ENCODE peak calls at places on chromosomes 12 and 14, in nine cellular contexts. F is IMR-90; V is body of pancreas; P is CD8-positive, alpha-beta memory T cell; Z is CD8-positive, alpha-beta T cell; E is heart left ventricle; C is ovary; S is H1; Q is BJ. H is an unnamed sample.
A peak's percentile ranks its signal among the peaks of the same experiment; 100 is the strongest.

GRCh38 chr14:23406725-23407355 is 1.2 kb downstream of the MYH6 start:
- DNase-seq in P (no peak), Q (no peak), S (no peak), V (no peak), F (no peak), C (no peak), E (no peak), Z (no peak), H (no peak)

GRCh38 chr14:87992720-87993484 is at the start of gene GALC:
- DNase-seq in S (peak; percentile 59), Q (peak; percentile 32), V (peak; percentile 93), C (peak; percentile 94), E (peak; percentile 97), F (peak; percentile 89), Z (peak; percentile 96), P (peak; percentile 96), H (peak; percentile 96)

GRCh38 chr12:6644257-6644596 is 3.0 kb downstream of the ACRBP start:
- DNase-seq in C (no peak), Q (no peak), V (no peak), E (no peak), F (no peak), S (no peak), Z (no peak), P (no peak), H (no peak)

GRCh38 chr14:71414631-71415403 is 507.6 kb downstream of the PCNX1 start:
- DNase-seq in P (no peak), S (no peak), F (peak; percentile 71), V (no peak), Z (no peak), Q (peak; percentile 45), E (no peak), C (no peak), H (no peak)

GRCh38 chr14:32702571-32702970 is 236.1 kb upstream of the NPAS3 start:
- DNase-seq in E (peak; percentile 73), Z (no peak), F (no peak), Q (no peak), P (no peak), C (peak; percentile 46), V (no peak), S (peak; percentile 51), H (no peak)

GRCh38 chr14:106766145-106766544 is 1239.8 kb downstream of the TMEM121 start:
- DNase-seq in P (no peak), C (no peak), S (no peak), Q (no peak), E (no peak), V (no peak), Z (no peak), F (no peak), H (no peak)

GRCh38 chr12:51118706-51119105 is 35.3 kb upstream of the CSRNP2 start:
- DNase-seq in C (no peak), S (no peak), V (no peak), Z (no peak), E (no peak), F (peak; percentile 84), Q (peak; percentile 41), P (no peak), H (no peak)

GRCh38 chr12:39966738-39967137 is 139.1 kb downstream of the SLC2A13 start:
- DNase-seq in Q (no peak), S (no peak), E (no peak), P (no peak), V (no peak), Z (no peak), F (no peak), C (no peak), H (no peak)

GRCh38 chr12:107990325-107990724 is 138.8 kb upstream of the WSCD2 start:
- DNase-seq in F (no peak), Z (peak; percentile 29), Q (no peak), S (no peak), P (peak; percentile 17), V (peak; percentile 19), C (no peak), E (peak; percentile 23), H (peak; percentile 45)

GRCh38 chr14:100149789-100150611 is 9.4 kb downstream of the DEGS2 start:
- DNase-seq in Z (no peak), E (no peak), Q (no peak), V (peak; percentile 46), S (no peak), P (no peak), C (no peak), F (no peak), H (no peak)

GRCh38 chr12:124906606-124907261 is 7.7 kb downstream of the UBC start:
- DNase-seq in C (peak; percentile 81), F (peak; percentile 90), Q (peak; percentile 61), E (peak; percentile 85), V (peak; percentile 94), S (no peak), Z (peak; percentile 93), P (peak; percentile 83), H (peak; percentile 90)

GRCh38 chr12:94244165-94245133 is 96.1 kb downstream of the PLXNC1 start:
- DNase-seq in Q (no peak), Z (peak; percentile 31), V (no peak), E (no peak), F (no peak), P (peak; percentile 56), S (no peak), C (no peak), H (peak; percentile 17)

GRCh38 chr12:109743076-109743910 is 29.7 kb downstream of the FAM222A start:
- DNase-seq in P (no peak), F (no peak), S (no peak), Q (no peak), Z (no peak), C (no peak), V (peak; percentile 4), E (peak; percentile 13), H (no peak)

GRCh38 chr12:45388545-45388944 is 172.7 kb downstream of the ANO6 start:
- DNase-seq in S (no peak), V (no peak), Z (no peak), F (peak; percentile 58), E (no peak), Q (no peak), C (peak; percentile 20), P (no peak), H (no peak)

GRCh38 chr14:59183150-59183549 is 5.3 kb upstream of the DAAM1 start:
- DNase-seq in E (no peak), F (no peak), V (no peak), C (no peak), Z (no peak), P (no peak), Q (no peak), S (no peak), H (no peak)

GRCh38 chr12:132215644-132215989 is 71.4 kb downstream of the NOC4L start:
- DNase-seq in F (no peak), V (no peak), Q (no peak), P (no peak), C (no peak), E (no peak), Z (no peak), S (no peak), H (no peak)
- H3K27me3 ChIP-seq in F (no peaks in the 10 kb centered on the region), V (no peaks in the 10 kb centered on the region), Q (peaks cover 1% of the 10 kb centered on the region), P (no peaks in the 10 kb centered on the region), C (no peaks in the 10 kb centered on the region), E (peaks cover 3% of the 10 kb centered on the region), Z (no peaks in the 10 kb centered on the region), S (peaks cover 19% of the 10 kb centered on the region), H (no peaks in the 10 kb centered on the region)

GRCh38 chr12:8556748-8557147 is 16.0 kb upstream of the CLEC4E start:
- DNase-seq in Z (no peak), E (no peak), Q (no peak), S (no peak), F (no peak), P (no peak), C (no peak), V (no peak), H (no peak)

GRCh38 chr12:8562310-8562709 is 21.6 kb upstream of the CLEC4E start:
- DNase-seq in F (no peak), Q (no peak), E (no peak), C (no peak), S (no peak), V (no peak), Z (no peak), P (no peak), H (no peak)

GRCh38 chr12:8563383-8563782 is 22.7 kb upstream of the CLEC4E start:
- DNase-seq in P (no peak), Q (no peak), E (no peak), V (no peak), Z (no peak), C (no peak), F (no peak), S (no peak), H (no peak)

GRCh38 chr12:8560986-8561385 is 20.3 kb upstream of the CLEC4E start:
- DNase-seq in P (no peak), F (no peak), S (no peak), V (no peak), E (no peak), Z (no peak), C (no peak), Q (no peak), H (no peak)

DNA sequence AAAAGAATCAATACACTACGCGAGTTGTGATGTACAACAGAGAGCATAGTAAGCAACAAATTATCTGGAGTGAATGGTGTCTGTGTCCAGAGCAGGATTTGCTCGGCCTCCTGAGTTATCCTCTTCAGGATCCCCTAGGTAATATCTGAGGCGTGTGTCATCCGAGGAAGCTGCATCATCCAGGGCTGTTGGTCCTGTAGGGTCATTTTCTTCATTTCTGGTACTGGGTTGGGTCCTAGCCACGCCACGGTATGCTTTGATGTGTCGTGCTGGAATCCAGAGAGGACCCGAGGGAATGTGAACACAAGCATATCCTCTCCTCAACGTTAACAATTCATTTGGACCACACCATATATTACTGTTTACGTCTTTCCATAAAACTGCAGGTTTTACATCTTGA is 19.0 kb upstream of the CLEC4E start:
- DNase-seq in S (no peak), Z (no peak), E (no peak), C (no peak), P (no peak), Q (no peak), V (no peak), F (no peak), H (no peak)
- H3K4me3 ChIP-seq in S (no peak overlapping the region), Z (no peak overlapping the region), E (no peak overlapping the region), C (no peak overlapping the region), P (no peak overlapping the region), Q (no peak overlapping the region), V (no peak overlapping the region), F (no peak overlapping the region), H (no peak overlapping the region)

GRCh38 chr12:4796218-4796617 is 76.0 kb downstream of the GALNT8 start:
- DNase-seq in V (no peak), F (no peak), E (no peak), C (no peak), Q (no peak), Z (no peak), P (no peak), S (no peak), H (no peak)

GRCh38 chr12:4802841-4803240 is 82.6 kb downstream of the GALNT8 start:
- DNase-seq in E (no peak), S (no peak), Q (no peak), Z (no peak), P (no peak), C (no peak), F (no peak), V (no peak), H (no peak)

GRCh38 chr12:4797096-4797495 is 76.9 kb downstream of the GALNT8 start:
- DNase-seq in Z (no peak), C (no peak), Q (no peak), V (no peak), P (no peak), S (no peak), E (no peak), F (no peak), H (no peak)

GRCh38 chr12:4800555-4800954 is 80.4 kb downstream of the GALNT8 start:
- DNase-seq in S (no peak), F (no peak), Q (no peak), E (no peak), Z (no peak), V (no peak), C (no peak), P (no peak), H (no peak)
- H3K27me3 ChIP-seq in S (no peaks in the 10 kb centered on the region), F (peaks cover 3% of the 10 kb centered on the region), Q (no peaks in the 10 kb centered on the region), E (peaks cover 4% of the 10 kb centered on the region), Z (no peaks in the 10 kb centered on the region), V (no peaks in the 10 kb centered on the region), C (no peaks in the 10 kb centered on the region), P (no peaks in the 10 kb centered on the region), H (no peaks in the 10 kb centered on the region)

GRCh38 chr12:42691991-42692557 is 102.5 kb upstream of the PRICKLE1 start:
- DNase-seq in V (no peak), S (no peak), Z (no peak), Q (no peak), C (peak; percentile 22), F (no peak), E (no peak), P (no peak), H (no peak)
- H3K4me3 ChIP-seq in V (no peak overlapping the region), S (no peak overlapping the region), Z (no peak overlapping the region), Q (no peak overlapping the region), C (peak overlapping the region; percentile 39), F (no peak overlapping the region), E (peak overlapping the region; percentile 41), P (no peak overlapping the region), H (no peak overlapping the region)